ENCODE peak calls at places on chromosomes 16 and 17, in five cellular contexts. H is adrenal gland, W is ovary, G is activated gamma-delta T cell treated with Interleukin-2 at 50 U/mL for 16 hours, D is islet precursor cell. P is an unnamed sample.

GRCh38 chr17:68329331-68329730 is 38.0 kb downstream of the ARSG start:
- DNase-seq in W (no peak), G (no peak), H (no peak), D (no peak), P (no peak)

GRCh38 chr16:58863761-58864160 is 129.6 kb upstream of the GOT2 start:
- DNase-seq in D (no peak), G (no peak), W (no peak), H (no peak), P (no peak)

GRCh38 chr17:58525239-58525638 is 10.8 kb upstream of the MTMR4 start:
- DNase-seq in W (peak; percentile 50), G (no peak), D (no peak), H (no peak), P (no peak)

GRCh38 chr16:3285131-3285530 is 1.8 kb downstream of the ZNF263 start:
- DNase-seq in W (no peak), D (no peak), H (no peak), G (no peak), P (no peak)

GRCh38 chr17:69724236-69724635 is 309.7 kb downstream of the MAP2K6 start:
- DNase-seq in G (no peak), D (no peak), H (no peak), W (no peak), P (no peak)

GRCh38 chr16:81688182-81688581 is 90.9 kb upstream of the PLCG2 start:
- DNase-seq in G (no peak), W (no peak), H (no peak), D (no peak), P (no peak)

GRCh38 chr16:51139568-51139967 is 11.5 kb downstream of the SALL1 start:
- DNase-seq in W (no peak), H (no peak), D (no peak), G (no peak), P (no peak)

GRCh38 chr17:81291662-81292061 is 3.4 kb downstream of the SLC38A10 start:
- DNase-seq in W (peak; percentile 62), G (peak; percentile 68), D (peak; percentile 92), H (peak; percentile 68), P (peak; percentile 84)

GRCh38 chr17:78381601-78382168 is 3.2 kb downstream of the PGS1 start:
- DNase-seq in D (no peak), W (no peak), H (no peak), G (no peak), P (no peak)

GRCh38 chr17:3866269-3866668 is 20.2 kb upstream of the NCBP3 start:
- DNase-seq in D (no peak), H (no peak), W (no peak), G (no peak), P (no peak)

GRCh38 chr17:36008998-36009665 is 7.8 kb upstream of the CCL15 start:
- DNase-seq in G (no peak), H (no peak), D (peak; percentile 46), W (no peak), P (peak; percentile 66)

GRCh38 chr16:29804455-29805231 is 1.7 kb upstream of the MAZ start:
- DNase-seq in G (no peak), D (no peak), H (peak; percentile 66), W (peak; percentile 66), P (peak; percentile 29)

GRCh38 chr17:29107933-29108805 is 65.2 kb downstream of the PIPOX start:
- DNase-seq in H (peak; percentile 93), D (no peak), G (no peak), W (no peak), P (no peak)

GRCh38 chr16:81181013-81181720 is 57.3 kb upstream of the BCO1 start:
- DNase-seq in G (no peak), D (peak; percentile 99), W (peak; percentile 86), H (peak; percentile 93), P (no peak)

GRCh38 chr17:31052187-31052889 is 42.4 kb upstream of the NF1 start:
- DNase-seq in G (no peak), H (peak; percentile 66), D (peak; percentile 97), W (no peak), P (no peak)

GRCh38 chr17:59513934-59514841 is 51.2 kb upstream of the DHX40 start:
- DNase-seq in W (peak; percentile 91), G (no peak), D (no peak), H (peak; percentile 90), P (peak; percentile 50)

GRCh38 chr17:49266233-49266632 is 35.6 kb upstream of the PHOSPHO1 start:
- DNase-seq in D (peak; percentile 61), H (no peak), G (no peak), W (no peak), P (no peak)

GRCh38 chr16:7185689-7186088 is 147.0 kb upstream of the RBFOX1 start:
- DNase-seq in W (no peak), H (no peak), D (peak; percentile 72), G (no peak), P (no peak)

P was measured in Peyer's patch.